ENCODE peak calls at places on chromosome 9, in nine cellular contexts. S is effector memory CD4-positive, alpha-beta T cell; A is mesendoderm; N is heart left ventricle; V is upper lobe of right lung; Y is GM23338; B is breast epithelium; H is right cardiac atrium; G is A549. C is an unnamed sample.

GRCh38 chr9:711761-712523 is 129.6 kb upstream of the DMRT1 start:
- DNase-seq in S (no peak), A (no peak), N (no peak), V (no peak), Y (no peak), B (no peak), H (no peak), G (no peak), C (no peak)

GRCh38 chr9:113603773-113604172 is 140.2 kb downstream of the RGS3 start:
- DNase-seq in S (no peak), A (no peak), N (no peak), V (no peak), Y (no peak), B (no peak), H (no peak), G (no peak), C (no peak)

GRCh38 chr9:15389173-15389572 is 33.5 kb upstream of the SNAPC3 start:
- DNase-seq in S (no peak), A (peak), N (no peak), V (no peak), Y (no peak), B (no peak), H (no peak), G (no peak), C (no peak)

GRCh38 chr9:130137870-130138653 is 34.1 kb upstream of the NCS1 start:
- DNase-seq in S (no peak), A (peak), N (peak), V (no peak), Y (peak), B (peak), H (peak), G (peak), C (peak)

GRCh38 chr9:92686954-92687353 is 17.0 kb upstream of the IPPK start:
- DNase-seq in S (no peak), A (peak), N (no peak), V (no peak), Y (peak), B (no peak), H (no peak), G (peak), C (no peak)

GRCh38 chr9:14961372-14962068 is 51.3 kb upstream of the FREM1 start:
- DNase-seq in S (no peak), A (peak), N (no peak), V (no peak), Y (peak), B (no peak), H (no peak), G (peak), C (no peak)

GRCh38 chr9:71446499-71447411 is 321.6 kb downstream of the CEMIP2 start:
- DNase-seq in S (no peak), A (peak), N (peak), V (peak), Y (peak), B (no peak), H (peak), G (peak), C (no peak)

GRCh38 chr9:111572945-111573604 is 26.4 kb downstream of the PTGR1 start:
- DNase-seq in S (no peak), A (no peak), N (no peak), V (no peak), Y (no peak), B (no peak), H (no peak), G (no peak), C (no peak)

GRCh38 chr9:89083626-89084025 is 92.4 kb downstream of the S1PR3 start:
- DNase-seq in S (no peak), A (no peak), N (no peak), V (no peak), Y (no peak), B (no peak), H (no peak), G (no peak), C (no peak)

GRCh38 chr9:133658442-133659431 is 22.6 kb downstream of the DBH start:
- DNase-seq in S (no peak), A (peak), N (no peak), V (no peak), Y (no peak), B (no peak), H (peak), G (peak), C (peak)

GRCh38 chr9:3936520-3937235 is 363.2 kb downstream of the GLIS3 start:
- DNase-seq in S (no peak), A (no peak), N (peak), V (peak), Y (no peak), B (no peak), H (peak), G (no peak), C (peak)

GRCh38 chr9:133818444-133818843 is 80.3 kb upstream of the SARDH start:
- DNase-seq in S (no peak), A (no peak), N (peak), V (no peak), Y (no peak), B (no peak), H (no peak), G (peak), C (no peak)

DNA sequence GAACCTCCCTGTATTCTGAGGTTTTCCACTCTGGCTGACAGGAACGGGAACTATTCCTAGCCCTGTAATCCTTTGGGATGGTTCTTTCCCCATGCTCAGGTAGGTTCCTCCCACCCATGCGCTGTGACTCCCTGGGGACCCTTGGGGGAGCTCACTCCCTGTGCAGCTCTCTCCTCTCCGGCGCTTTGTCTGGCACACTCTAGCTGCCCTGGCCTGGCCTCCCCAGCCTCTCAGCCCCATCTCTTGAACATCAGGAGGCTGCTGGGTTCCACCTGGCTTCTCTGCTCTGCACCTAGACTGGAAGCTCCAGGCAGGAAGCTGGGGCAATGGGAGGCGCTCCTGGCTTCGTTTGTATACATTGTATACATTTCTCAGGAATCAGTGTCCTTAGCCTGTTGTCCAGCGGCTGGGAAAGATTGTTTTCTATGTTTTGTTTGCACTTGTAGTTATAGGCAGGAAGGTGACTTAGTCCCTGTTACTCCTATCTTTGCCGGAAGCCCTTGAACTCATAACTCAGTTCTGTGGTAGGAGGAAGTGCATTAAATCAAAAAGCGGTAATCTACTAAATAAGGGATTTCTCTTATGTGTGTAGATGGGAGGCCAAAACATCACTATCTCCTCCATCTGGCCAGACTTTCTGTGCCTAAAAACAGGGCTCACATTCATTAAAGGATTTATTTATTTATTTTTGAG is 20.4 kb downstream of the SLC25A25 start:
- DNase-seq in S (no peak), A (no peak), N (no peak), V (no peak), Y (no peak), B (no peak), H (peak), G (no peak), C (no peak)
- H3K27ac ChIP-seq in S (peak), A (no peak), N (no peak), V (no peak), Y (peak), B (peak), H (no peak), G (no peak), C (no peak)

GRCh38 chr9:127263664-127264063 is 910 bp upstream of the GARNL3 start:
- DNase-seq in S (no peak), A (no peak), N (no peak), V (no peak), Y (no peak), B (no peak), H (no peak), G (no peak), C (no peak)
- H3K27ac ChIP-seq in S (no peak), A (no peak), N (peak), V (no peak), Y (no peak), B (no peak), H (no peak), G (no peak), C (peak)

GRCh38 chr9:122040573-122041242 is 52.4 kb downstream of the TTLL11 start:
- DNase-seq in S (no peak), A (no peak), N (no peak), V (no peak), Y (no peak), B (no peak), H (no peak), G (no peak), C (no peak)

GRCh38 chr9:122042056-122042455 is 51.1 kb downstream of the TTLL11 start:
- DNase-seq in S (no peak), A (no peak), N (no peak), V (no peak), Y (no peak), B (no peak), H (no peak), G (no peak), C (no peak)

GRCh38 chr9:122036988-122037387 is 56.1 kb downstream of the TTLL11 start:
- DNase-seq in S (no peak), A (peak), N (no peak), V (no peak), Y (no peak), B (no peak), H (no peak), G (no peak), C (no peak)

GRCh38 chr9:122036408-122036807 is 56.7 kb downstream of the TTLL11 start:
- DNase-seq in S (no peak), A (no peak), N (no peak), V (no peak), Y (no peak), B (no peak), H (no peak), G (no peak), C (no peak)

GRCh38 chr9:122039213-122039612 is 53.9 kb downstream of the TTLL11 start:
- DNase-seq in S (no peak), A (no peak), N (no peak), V (no peak), Y (no peak), B (no peak), H (no peak), G (no peak), C (no peak)
- H3K27ac ChIP-seq in S (no peak), A (no peak), N (no peak), V (no peak), Y (no peak), B (peak), H (no peak), G (no peak), C (no peak)

GRCh38 chr9:121601234-121601633 is 50.2 kb upstream of the DAB2IP start:
- DNase-seq in S (no peak), A (no peak), N (no peak), V (no peak), Y (no peak), B (peak), H (no peak), G (no peak), C (no peak)
- H3K27ac ChIP-seq in S (no peak), A (no peak), N (no peak), V (no peak), Y (no peak), B (peak), H (no peak), G (no peak), C (peak)

DNA sequence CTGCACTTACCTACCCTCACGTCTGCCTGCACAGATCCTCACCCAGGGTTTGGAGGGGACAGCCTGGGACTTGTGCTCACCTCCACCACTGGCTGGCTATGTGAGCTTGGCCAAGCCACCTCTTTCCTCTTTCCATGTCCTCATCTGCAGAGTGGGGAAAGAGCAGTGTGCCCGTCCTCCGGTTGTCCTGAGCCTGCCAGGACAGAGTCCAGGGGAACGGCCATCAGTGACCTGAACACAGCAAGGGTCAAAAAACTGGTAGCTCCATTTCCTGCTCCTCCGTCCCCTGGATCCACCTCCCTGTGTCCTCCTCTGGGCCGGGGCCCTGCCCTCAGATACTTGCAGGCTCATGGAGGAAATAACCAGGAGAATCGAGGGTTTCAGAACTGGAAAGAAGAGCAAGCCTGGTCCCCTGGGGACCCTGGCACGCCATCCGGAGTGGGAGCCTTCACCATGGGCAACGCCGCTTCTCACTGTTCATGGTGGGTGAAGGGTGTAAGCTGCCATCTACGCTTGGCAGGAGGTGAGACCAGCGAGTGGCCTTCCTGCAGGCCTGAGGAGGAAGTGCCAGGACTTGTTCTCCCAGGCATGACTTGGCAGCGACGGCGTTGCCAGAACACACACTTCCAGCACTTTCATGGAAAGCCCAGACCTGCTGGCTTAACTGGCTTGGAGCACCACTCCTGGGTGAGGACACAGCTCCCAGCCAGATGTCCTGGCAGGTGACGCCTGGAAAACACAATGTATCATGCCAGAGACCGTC is 187.9 kb downstream of the OLFM1 start:
- DNase-seq in S (no peak), A (no peak), N (no peak), V (peak), Y (no peak), B (peak), H (no peak), G (no peak), C (no peak)
- H3K27ac ChIP-seq in S (no peak), A (no peak), N (no peak), V (no peak), Y (no peak), B (no peak), H (no peak), G (no peak), C (no peak)

GRCh38 chr9:121324755-121325154 is 45.3 kb downstream of the STOM start:
- DNase-seq in S (no peak), A (no peak), N (no peak), V (no peak), Y (no peak), B (no peak), H (no peak), G (no peak), C (no peak)
- H3K27ac ChIP-seq in S (no peak), A (no peak), N (peak), V (peak), Y (no peak), B (peak), H (peak), G (peak), C (peak)

GRCh38 chr9:94805585-94805984 is 79.1 kb downstream of the AOPEP start:
- DNase-seq in S (no peak), A (no peak), N (no peak), V (no peak), Y (no peak), B (no peak), H (no peak), G (peak), C (no peak)
- H3K27ac ChIP-seq in S (no peak), A (no peak), N (peak), V (peak), Y (no peak), B (peak), H (no peak), G (peak), C (peak)

DNA sequence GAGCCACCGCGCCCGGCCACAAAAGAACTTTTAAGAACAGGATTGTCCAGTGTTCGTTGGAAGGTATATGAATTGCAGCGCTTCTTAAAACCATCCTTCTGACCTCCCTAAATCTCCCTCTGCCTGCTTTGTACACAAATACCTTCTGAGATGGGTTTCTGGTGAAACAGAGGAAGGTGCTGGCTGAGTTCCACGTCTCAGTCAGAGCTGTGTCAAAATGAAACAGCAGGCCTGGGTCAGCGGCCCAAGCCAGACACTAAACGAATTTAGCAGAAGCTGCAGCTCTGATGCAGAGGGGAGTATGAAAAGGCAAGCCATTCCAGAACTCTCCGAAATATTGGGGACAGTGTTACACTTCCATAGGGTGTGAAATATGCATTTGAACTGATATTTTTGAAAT is 37.8 kb upstream of the CRB2 start:
- DNase-seq in S (no peak), A (no peak), N (no peak), V (no peak), Y (no peak), B (no peak), H (no peak), G (no peak), C (no peak)
- H3K27ac ChIP-seq in S (no peak), A (no peak), N (no peak), V (no peak), Y (no peak), B (peak), H (no peak), G (no peak), C (no peak)

DNA sequence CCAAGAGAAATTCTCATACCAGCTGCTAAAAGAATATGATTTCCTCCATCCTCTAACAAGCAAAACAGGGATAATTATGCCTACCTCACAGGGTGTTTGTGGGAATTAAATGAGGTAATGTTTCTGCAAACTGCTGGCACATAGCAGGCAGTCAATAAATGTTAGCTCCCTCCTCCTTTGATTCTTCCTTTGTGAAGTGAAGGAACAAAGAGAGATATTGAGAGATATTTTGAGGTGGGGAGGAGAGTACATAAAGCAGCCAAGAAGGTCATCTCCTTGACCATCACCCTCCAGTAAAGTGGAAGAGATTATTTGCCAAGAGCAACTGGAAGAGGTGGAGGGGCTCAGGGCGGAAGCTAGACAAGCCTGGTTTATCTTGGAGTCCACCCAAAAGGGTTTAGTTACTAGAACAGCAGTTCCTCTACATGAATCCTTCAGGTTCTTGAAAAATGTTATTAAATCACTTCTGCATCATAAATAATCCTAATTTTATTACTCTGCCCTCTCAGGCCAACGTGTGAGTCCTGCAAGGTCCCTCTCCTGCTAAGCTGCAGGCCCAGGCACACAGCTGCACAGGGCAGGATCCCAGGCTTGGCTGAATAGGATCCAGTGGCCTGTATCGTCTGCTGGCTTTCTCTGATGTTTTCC is 35.0 kb upstream of the TLE1 start:
- DNase-seq in S (no peak), A (no peak), N (no peak), V (no peak), Y (no peak), B (no peak), H (peak), G (no peak), C (no peak)
- H3K27ac ChIP-seq in S (no peak), A (no peak), N (no peak), V (no peak), Y (no peak), B (no peak), H (no peak), G (no peak), C (no peak)

GRCh38 chr9:131236761-131237160 is 39.5 kb downstream of the FAM78A start:
- DNase-seq in S (no peak), A (no peak), N (no peak), V (no peak), Y (no peak), B (no peak), H (no peak), G (no peak), C (no peak)
- H3K27ac ChIP-seq in S (no peak), A (no peak), N (no peak), V (no peak), Y (no peak), B (no peak), H (peak), G (no peak), C (peak)

C was measured in left ventricle myocardium inferior.